ENCODE peak calls at places on chromosome X, in four cellular contexts. One of them, this sample, is unnamed.
A peak's percentile ranks its signal among the peaks of the same experiment; 100 is the strongest.

GRCh38 chrX:110684653-110685052 is 111.0 kb downstream of the CHRDL1 start:
- DNase-seq in HCT116: no peak
- DNase-seq in K562: no peak
- DNase-seq in H1: no peak
- DNase-seq in this sample: no peak

GRCh38 chrX:37815366-37815765 is 32.0 kb downstream of the DYNLT3 start:
- DNase-seq in HCT116: no peak
- DNase-seq in K562: no peak
- DNase-seq in H1: no peak
- DNase-seq in this sample: no peak

GRCh38 chrX:100745806-100746537 is 14.1 kb upstream of the SYTL4 start:
- DNase-seq in HCT116: no peak
- DNase-seq in K562: no peak
- DNase-seq in H1: no peak
- DNase-seq in this sample: no peak

GRCh38 chrX:52425710-52426245 is 57.0 kb downstream of the XAGE2 start:
- DNase-seq in HCT116: no peak
- DNase-seq in K562: no peak
- DNase-seq in H1: no peak
- DNase-seq in this sample: no peak

GRCh38 chrX:43557792-43558191 is 98.3 kb upstream of the MAOA start:
- DNase-seq in HCT116: peak; percentile 54
- DNase-seq in K562: peak; percentile 45
- DNase-seq in H1: no peak
- DNase-seq in this sample: peak; percentile 31

GRCh38 chrX:64894454-64895038 is 81.7 kb downstream of the ZC4H2 start:
- DNase-seq in HCT116: peak; percentile 12
- DNase-seq in K562: peak; percentile 13
- DNase-seq in H1: peak; percentile 58
- DNase-seq in this sample: peak; percentile 36

GRCh38 chrX:101619336-101619735 is 1.5 kb upstream of the ARMCX6 start:
- DNase-seq in HCT116: no peak
- DNase-seq in K562: no peak
- DNase-seq in H1: no peak
- DNase-seq in this sample: peak; percentile 12

GRCh38 chrX:138127314-138127713 is 561.4 kb downstream of the ZIC3 start:
- DNase-seq in HCT116: no peak
- DNase-seq in K562: no peak
- DNase-seq in H1: no peak
- DNase-seq in this sample: no peak

GRCh38 chrX:41870719-41871151 is 52.6 kb downstream of the CASK start:
- DNase-seq in HCT116: no peak
- DNase-seq in K562: no peak
- DNase-seq in H1: no peak
- DNase-seq in this sample: peak; percentile 63

GRCh38 chrX:148281920-148282319 is 218.5 kb upstream of the AFF2 start:
- DNase-seq in HCT116: no peak
- DNase-seq in K562: no peak
- DNase-seq in H1: no peak
- DNase-seq in this sample: no peak

GRCh38 chrX:45024501-45024900 is 151.5 kb downstream of the KDM6A start:
- DNase-seq in HCT116: no peak
- DNase-seq in K562: no peak
- DNase-seq in H1: no peak
- DNase-seq in this sample: no peak

GRCh38 chrX:13357925-13358324 is 38.1 kb upstream of the ATXN3L start:
- DNase-seq in HCT116: no peak
- DNase-seq in K562: no peak
- DNase-seq in H1: no peak
- DNase-seq in this sample: no peak

GRCh38 chrX:148938348-148938747 is 437.9 kb downstream of the AFF2 start:
- DNase-seq in HCT116: no peak
- DNase-seq in K562: no peak
- DNase-seq in H1: no peak
- DNase-seq in this sample: no peak

GRCh38 chrX:138756234-138756633 is 44.7 kb upstream of the FGF13 start:
- DNase-seq in HCT116: no peak
- DNase-seq in K562: no peak
- DNase-seq in H1: peak; percentile 44
- DNase-seq in this sample: no peak

GRCh38 chrX:129193357-129193756 is 329.9 kb downstream of the SMARCA1 start:
- DNase-seq in HCT116: no peak
- DNase-seq in K562: no peak
- DNase-seq in H1: no peak
- DNase-seq in this sample: peak; percentile 21

GRCh38 chrX:29535212-29536162 is 679.9 kb upstream of the MAGEB2 start:
- DNase-seq in HCT116: no peak
- DNase-seq in K562: no peak
- DNase-seq in H1: no peak
- DNase-seq in this sample: no peak

GRCh38 chrX:1190596-1191145 is 21.8 kb downstream of the CRLF2 start:
- DNase-seq in HCT116: no peak
- DNase-seq in K562: no peak
- DNase-seq in H1: peak; percentile 28
- DNase-seq in this sample: no peak

GRCh38 chrX:150873616-150874015 is 24.9 kb downstream of the CD99L2 start:
- DNase-seq in HCT116: peak; percentile 6
- DNase-seq in K562: no peak
- DNase-seq in H1: no peak
- DNase-seq in this sample: no peak

GRCh38 chrX:154349359-154349935 is 25.0 kb downstream of the FLNA start:
- DNase-seq in HCT116: no peak
- DNase-seq in K562: no peak
- DNase-seq in H1: no peak
- DNase-seq in this sample: no peak

GRCh38 chrX:80876877-80877276 is 67.2 kb upstream of the BRWD3 start:
- DNase-seq in HCT116: peak; percentile 13
- DNase-seq in K562: no peak
- DNase-seq in H1: no peak
- DNase-seq in this sample: peak; percentile 7

GRCh38 chrX:110750526-110751189 is 45.0 kb downstream of the CHRDL1 start:
- DNase-seq in HCT116: no peak
- DNase-seq in K562: no peak
- DNase-seq in H1: no peak
- DNase-seq in this sample: no peak

GRCh38 chrX:54452920-54453319 is 12.7 kb downstream of the TSR2 start:
- DNase-seq in HCT116: no peak
- DNase-seq in K562: peak; percentile 40
- DNase-seq in H1: no peak
- DNase-seq in this sample: peak; percentile 27

GRCh38 chrX:149837639-149838038 is 43.3 kb upstream of the MAGEA8 start:
- DNase-seq in HCT116: no peak
- DNase-seq in K562: no peak
- DNase-seq in H1: no peak
- DNase-seq in this sample: no peak

GRCh38 chrX:81202989-81203388 is 1.1 kb downstream of the SH3BGRL start:
- DNase-seq in HCT116: no peak
- DNase-seq in K562: no peak
- DNase-seq in H1: no peak
- DNase-seq in this sample: no peak

GRCh38 chrX:137999542-137999941 is 433.6 kb downstream of the ZIC3 start:
- DNase-seq in HCT116: no peak
- DNase-seq in K562: no peak
- DNase-seq in H1: no peak
- DNase-seq in this sample: no peak

GRCh38 chrX:12991575-12991974 is 16.7 kb downstream of the TMSB4X start:
- DNase-seq in HCT116: no peak
- DNase-seq in K562: no peak
- DNase-seq in H1: no peak
- DNase-seq in this sample: no peak

GRCh38 chrX:77528034-77528433 is 80.8 kb downstream of the FGF16 start:
- DNase-seq in HCT116: no peak
- DNase-seq in K562: peak; percentile 24
- DNase-seq in H1: no peak
- DNase-seq in this sample: no peak

GRCh38 chrX:123171781-123172180 is 12.3 kb upstream of the GRIA3 start:
- DNase-seq in HCT116: no peak
- DNase-seq in K562: no peak
- DNase-seq in H1: no peak
- DNase-seq in this sample: no peak

GRCh38 chrX:153871451-153871850 is 14.5 kb downstream of the L1CAM start:
- DNase-seq in HCT116: no peak
- DNase-seq in K562: no peak
- DNase-seq in H1: no peak
- DNase-seq in this sample: no peak

GRCh38 chrX:108731144-108731543 is 5.2 kb downstream of the IRS4 start:
- DNase-seq in HCT116: no peak
- DNase-seq in K562: no peak
- DNase-seq in H1: no peak
- DNase-seq in this sample: no peak

GRCh38 chrX:129726307-129727111 is 12.3 kb upstream of the XPNPEP2 start:
- DNase-seq in HCT116: peak; percentile 28
- DNase-seq in K562: peak; percentile 50
- DNase-seq in H1: peak; percentile 75
- DNase-seq in this sample: peak; percentile 21

GRCh38 chrX:30593435-30594200 is 16.1 kb upstream of the TASL start:
- DNase-seq in HCT116: peak; percentile 38
- DNase-seq in K562: no peak
- DNase-seq in H1: no peak
- DNase-seq in this sample: peak; percentile 7

GRCh38 chrX:149717803-149718202 is 5.9 kb downstream of the MAGEA11 start:
- DNase-seq in HCT116: no peak
- DNase-seq in K562: no peak
- DNase-seq in H1: no peak
- DNase-seq in this sample: no peak

GRCh38 chrX:68721991-68722860 is 74.8 kb downstream of the STARD8 start:
- DNase-seq in HCT116: no peak
- DNase-seq in K562: no peak
- DNase-seq in H1: no peak
- DNase-seq in this sample: no peak

GRCh38 chrX:40153335-40154221 is 55.8 kb upstream of the BCOR start:
- DNase-seq in HCT116: no peak
- DNase-seq in K562: peak; percentile 67
- DNase-seq in H1: peak; percentile 51
- DNase-seq in this sample: no peak

DNA sequence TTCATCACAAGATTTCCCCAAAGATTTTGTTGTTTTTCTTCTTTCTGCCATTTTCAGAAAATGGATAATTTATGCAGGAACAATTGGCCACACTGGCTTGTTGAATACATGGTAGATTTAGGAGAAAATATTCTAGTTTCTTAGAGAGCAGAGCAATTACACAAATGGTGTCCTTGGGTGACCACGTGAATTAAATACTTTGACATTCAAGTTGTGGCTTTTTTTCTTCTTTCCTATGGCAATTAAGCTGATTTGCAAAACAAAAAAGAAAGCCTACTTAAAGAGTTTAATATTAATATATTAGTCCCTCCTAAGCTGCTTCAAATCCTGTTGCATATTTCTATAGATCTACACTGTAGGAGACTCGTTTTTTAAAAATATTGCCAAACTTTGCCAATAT is 133.0 kb upstream of the HTR2C start:
- DNase-seq in HCT116: no peak
- DNase-seq in K562: no peak
- DNase-seq in H1: no peak
- DNase-seq in this sample: no peak
- TF ChIP-seq FOSL1 in HCT116: no peak
- TF ChIP-seq FOSL1 in K562: no peak
- TF ChIP-seq FOSL1 in H1: no peak
- TF ChIP-seq FOSL1 in this sample: no peak

GRCh38 chrX:115650449-115650848 is 89.5 kb downstream of the PLS3 start:
- DNase-seq in HCT116: no peak
- DNase-seq in K562: no peak
- DNase-seq in H1: no peak
- DNase-seq in this sample: no peak
- TF ChIP-seq FOSL1 in HCT116: no peak
- TF ChIP-seq FOSL1 in K562: no peak
- TF ChIP-seq FOSL1 in H1: no peak
- TF ChIP-seq FOSL1 in this sample: no peak

GRCh38 chrX:93259029-93259428 is 414.3 kb downstream of the NAP1L3 start:
- DNase-seq in HCT116: no peak
- DNase-seq in K562: no peak
- DNase-seq in H1: no peak
- DNase-seq in this sample: no peak
- TF ChIP-seq FOSL1 in HCT116: no peak
- TF ChIP-seq FOSL1 in K562: no peak
- TF ChIP-seq FOSL1 in H1: no peak
- TF ChIP-seq FOSL1 in this sample: no peak

DNA sequence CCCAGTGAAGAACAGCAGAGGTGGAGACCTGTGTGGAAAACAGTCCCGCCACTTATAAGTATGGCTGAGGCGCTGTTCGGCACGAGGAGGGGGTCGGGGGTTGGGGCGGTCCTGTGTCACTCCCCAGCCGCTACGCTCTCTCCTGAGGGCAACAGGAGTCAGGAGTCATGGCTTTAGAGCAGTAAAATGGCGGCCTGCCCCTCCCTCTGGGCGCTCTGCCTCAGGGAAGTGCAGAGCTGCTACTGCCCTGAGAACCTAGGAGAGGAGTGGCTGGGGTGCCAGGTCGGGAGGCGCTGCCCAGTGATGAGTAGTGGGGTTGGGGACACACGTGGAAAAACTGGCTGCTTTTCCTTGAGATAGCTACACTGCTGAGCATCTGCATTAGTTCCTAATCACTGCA is 551.2 kb upstream of the AMOT start:
- DNase-seq in HCT116: no peak
- DNase-seq in K562: no peak
- DNase-seq in H1: no peak
- DNase-seq in this sample: no peak
- TF ChIP-seq FOSL1 in HCT116: no peak
- TF ChIP-seq FOSL1 in K562: no peak
- TF ChIP-seq FOSL1 in H1: no peak
- TF ChIP-seq FOSL1 in this sample: no peak

GRCh38 chrX:7069556-7069955 is 78.0 kb upstream of the STS start:
- DNase-seq in HCT116: no peak
- DNase-seq in K562: no peak
- DNase-seq in H1: no peak
- DNase-seq in this sample: no peak

GRCh38 chrX:7067266-7067665 is 80.2 kb upstream of the STS start:
- DNase-seq in HCT116: no peak
- DNase-seq in K562: no peak
- DNase-seq in H1: no peak
- DNase-seq in this sample: no peak

GRCh38 chrX:7071390-7071789 is 76.1 kb upstream of the STS start:
- DNase-seq in HCT116: no peak
- DNase-seq in K562: no peak
- DNase-seq in H1: no peak
- DNase-seq in this sample: no peak

GRCh38 chrX:7065473-7065872 is 82.0 kb upstream of the STS start:
- DNase-seq in HCT116: no peak
- DNase-seq in K562: no peak
- DNase-seq in H1: no peak
- DNase-seq in this sample: no peak

GRCh38 chrX:7068939-7069367 is 78.6 kb upstream of the STS start:
- DNase-seq in HCT116: no peak
- DNase-seq in K562: no peak
- DNase-seq in H1: peak; percentile 59
- DNase-seq in this sample: no peak
- TF ChIP-seq FOSL1 in HCT116: no peak
- TF ChIP-seq FOSL1 in K562: no peak
- TF ChIP-seq FOSL1 in H1: no peak
- TF ChIP-seq FOSL1 in this sample: no peak